ENCODE peak calls at places on chromosomes 4 and X, in eight cellular contexts. W, O, E, K, C, N, U and B are unnamed samples. For H3K4me1, the result is how much of the 10 kb centered on the place peaks cover.

GRCh38 chrX:6667048-6667768 is 132.3 kb upstream of the VCX3A start:
- DNase-seq in E (no peak), W (peak), N (no peak), C (no peak), U (no peak), O (no peak), K (no peak), B (no peak)

GRCh38 chrX:5842601-5843000 is 386.1 kb downstream of the NLGN4X start:
- DNase-seq in W (no peak), O (no peak), N (no peak), U (no peak), E (no peak), C (no peak), K (no peak), B (no peak)

GRCh38 chr4:41057456-41057855 is 156.9 kb downstream of the APBB2 start:
- DNase-seq in E (peak), W (no peak), N (no peak), K (peak), O (no peak), C (no peak), U (no peak), B (peak)

GRCh38 chrX:38214551-38214950 is 6.1 kb downstream of the SRPX start:
- DNase-seq in K (peak), E (peak), C (no peak), W (no peak), N (no peak), O (peak), U (no peak), B (no peak)

GRCh38 chrX:40284852-40285251 is 187.1 kb upstream of the BCOR start:
- DNase-seq in E (no peak), U (no peak), C (no peak), O (no peak), W (no peak), N (no peak), K (no peak), B (no peak)

GRCh38 chr4:38495481-38495880 is 168.5 kb upstream of the KLF3 start:
- DNase-seq in N (peak), O (no peak), K (no peak), U (peak), C (no peak), W (no peak), E (no peak), B (no peak)

GRCh38 chrX:148541461-148541983 is 41.1 kb downstream of the AFF2 start:
- DNase-seq in U (no peak), W (no peak), O (no peak), E (no peak), C (no peak), K (no peak), N (no peak), B (no peak)

GRCh38 chr4:169015237-169015636 is 5.2 kb upstream of the CBR4 start:
- DNase-seq in U (peak), E (peak), N (peak), W (no peak), C (no peak), K (no peak), O (no peak), B (no peak)

GRCh38 chrX:107629533-107629909 is 1.2 kb downstream of the PRPS1 start:
- DNase-seq in U (no peak), N (peak), O (peak), C (peak), W (no peak), K (peak), E (peak), B (peak)

GRCh38 chr4:181157647-181158046 is 1085.6 kb upstream of the TENM3 start:
- DNase-seq in E (no peak), C (peak), K (no peak), O (no peak), N (no peak), U (no peak), W (no peak), B (no peak)

GRCh38 chr4:18882468-18882867 is 860.9 kb upstream of the LCORL start:
- DNase-seq in E (peak), C (no peak), O (peak), K (peak), U (no peak), W (peak), N (peak), B (peak)

GRCh38 chr4:13088726-13089658 is 395.1 kb downstream of the RAB28 start:
- DNase-seq in N (no peak), E (peak), K (no peak), W (no peak), U (no peak), C (no peak), O (no peak), B (peak)

GRCh38 chr4:80092847-80093246 is 19.8 kb upstream of the ANTXR2 start:
- DNase-seq in O (no peak), W (no peak), E (no peak), U (no peak), C (no peak), K (no peak), N (no peak), B (no peak)

GRCh38 chr4:27084685-27085356 is 224.2 kb downstream of the STIM2 start:
- DNase-seq in W (no peak), N (peak), E (peak), C (peak), U (peak), K (peak), O (peak), B (peak)

GRCh38 chrX:13120017-13120416 is 75.6 kb upstream of the FAM9C start:
- DNase-seq in N (no peak), O (peak), W (no peak), K (peak), C (no peak), U (no peak), E (peak), B (peak)

GRCh38 chr4:100935090-100935489 is 412.2 kb downstream of the PPP3CA start:
- DNase-seq in K (peak), E (peak), O (peak), C (peak), U (no peak), N (peak), W (no peak), B (peak)

GRCh38 chr4:109131559-109131958 is 170.9 kb downstream of the COL25A1 start:
- DNase-seq in N (peak), W (no peak), C (no peak), E (no peak), O (no peak), U (no peak), K (no peak), B (no peak)

GRCh38 chr4:158964114-158964727 is 138.7 kb upstream of the RAPGEF2 start:
- DNase-seq in E (no peak), C (no peak), O (no peak), U (no peak), W (no peak), N (no peak), K (no peak), B (no peak)

GRCh38 chr4:54318904-54319303 is 89.8 kb downstream of the PDGFRA start:
- DNase-seq in O (peak), N (peak), W (peak), U (peak), E (peak), C (peak), K (peak), B (peak)

GRCh38 chrX:24877854-24878650 is 137.7 kb downstream of the ARX start:
- DNase-seq in C (peak), U (no peak), K (peak), O (no peak), W (no peak), E (no peak), N (no peak), B (peak)

GRCh38 chrX:150084474-150085229 is 146.4 kb upstream of the EOLA2 start:
- DNase-seq in K (peak), W (no peak), U (no peak), C (no peak), O (peak), N (no peak), E (peak), B (peak)

GRCh38 chr4:22434895-22435294 is 81.0 kb downstream of the ADGRA3 start:
- DNase-seq in K (peak), N (peak), W (peak), E (peak), O (peak), U (peak), C (peak), B (peak)

GRCh38 chr4:152528060-152528459 is 7.8 kb downstream of the FBXW7 start:
- DNase-seq in W (no peak), C (no peak), O (no peak), E (no peak), K (no peak), U (no peak), N (no peak), B (no peak)

GRCh38 chr4:152530600-152530999 is 5.3 kb downstream of the FBXW7 start:
- DNase-seq in W (no peak), K (no peak), N (no peak), E (no peak), U (no peak), O (no peak), C (peak), B (no peak)

GRCh38 chr4:152531479-152531878 is 4.4 kb downstream of the FBXW7 start:
- DNase-seq in E (no peak), K (no peak), U (no peak), C (no peak), O (no peak), W (no peak), N (no peak), B (no peak)

GRCh38 chr4:152525878-152526277 is 10.0 kb downstream of the FBXW7 start:
- DNase-seq in K (no peak), O (no peak), E (no peak), N (no peak), W (no peak), C (no peak), U (no peak), B (peak)

GRCh38 chr4:152529880-152530279 is 6.0 kb downstream of the FBXW7 start:
- DNase-seq in N (no peak), C (no peak), W (no peak), E (no peak), K (no peak), O (no peak), U (no peak), B (no peak)
- H3K4me1 ChIP-seq in N (under half), C (under half), W (under half), E (under half), K (under half), O (under half), U (under half), B (under half)

DNA sequence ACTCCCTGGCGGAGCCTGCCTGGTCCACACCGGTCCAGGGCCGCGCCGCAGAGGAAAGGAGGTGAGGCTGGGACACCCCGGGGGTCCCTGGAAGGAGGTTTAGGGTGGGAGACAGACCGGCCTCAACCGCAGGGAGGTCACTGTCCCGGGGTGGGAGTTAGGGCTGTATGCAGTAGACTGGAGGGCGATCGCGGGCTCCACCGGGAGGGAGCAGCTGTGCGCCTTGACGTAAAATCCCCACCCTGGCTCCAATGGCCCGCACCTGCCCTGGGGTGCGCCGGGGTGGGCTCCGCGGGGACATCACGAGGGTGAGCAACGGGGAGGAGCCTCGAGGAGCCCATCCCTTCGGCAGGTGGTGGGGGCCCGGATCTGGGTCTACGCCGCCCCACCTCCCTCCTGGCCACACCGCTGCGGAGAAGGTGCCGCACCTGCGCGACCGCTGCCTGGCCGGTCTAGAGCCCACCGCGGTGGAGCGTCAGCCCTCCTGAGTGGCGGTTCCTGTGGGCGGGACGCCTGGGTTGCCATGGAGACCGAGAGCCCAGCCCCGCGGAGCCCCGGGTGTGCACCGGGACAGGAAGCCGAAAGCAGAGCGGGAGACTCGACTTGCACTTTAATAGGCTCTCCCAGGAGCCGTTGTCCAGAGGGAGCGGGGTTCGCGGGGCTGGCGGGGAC is 105.1 kb downstream of the ADRA2C start:
- DNase-seq in K (no peak), C (peak), E (peak), O (no peak), N (peak), U (peak), W (no peak), B (no peak)
- H3K9ac ChIP-seq in K (no peak), C (no peak), E (no peak), O (no peak), N (no peak), U (no peak), W (no peak), B (no peak)

DNA sequence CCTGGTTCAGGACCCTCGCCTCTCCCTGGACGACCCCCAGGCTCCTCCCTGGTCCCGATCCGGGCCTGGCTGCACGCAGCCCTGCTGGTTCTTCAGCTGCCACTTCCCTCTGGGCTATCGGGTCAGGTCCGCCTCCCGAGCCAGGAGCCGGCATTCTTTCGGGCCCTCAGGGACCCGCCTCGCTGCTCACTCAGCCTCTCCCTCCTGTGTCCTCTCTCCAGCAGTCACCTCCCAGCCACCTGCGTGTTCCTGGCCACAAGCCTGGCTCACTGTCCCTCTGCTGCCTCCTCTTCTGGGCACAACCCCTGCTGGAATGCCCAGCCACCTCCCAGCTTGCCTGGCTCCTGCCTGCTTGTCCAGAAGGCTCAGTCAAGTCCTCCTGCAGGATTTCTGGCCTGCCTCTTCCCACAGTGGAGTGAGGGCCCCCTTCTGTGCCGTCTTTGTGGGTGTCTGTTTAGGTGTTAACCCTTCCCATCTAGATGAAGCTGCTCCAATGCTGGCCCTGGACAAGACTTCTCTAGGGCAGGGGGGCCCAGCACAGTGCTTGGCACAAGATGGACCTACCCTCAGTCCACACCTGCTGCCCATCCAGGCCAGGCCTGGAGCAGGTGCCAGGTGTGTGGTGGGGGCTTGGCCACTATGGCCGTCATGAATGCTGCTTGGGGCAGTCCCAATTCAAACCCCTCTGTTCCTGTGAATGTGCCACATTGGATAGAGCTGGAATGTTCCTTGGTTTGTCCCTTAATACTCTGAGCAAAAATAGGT is 2.2 kb downstream of the WFS1 start:
- DNase-seq in N (no peak), C (no peak), O (no peak), E (no peak), K (no peak), W (no peak), U (no peak), B (no peak)
- H3K4me1 ChIP-seq in N (under half), C (under half), O (under half), E (under half), K (under half), W (under half), U (under half), B (under half)

GRCh38 chr4:8247047-8247930 is 22.3 kb upstream of the HTRA3 start:
- DNase-seq in E (peak), N (no peak), O (no peak), W (no peak), K (no peak), C (no peak), U (no peak), B (peak)
- H3K9ac ChIP-seq in E (no peak), N (no peak), O (no peak), W (no peak), K (no peak), C (no peak), U (no peak), B (no peak)

DNA sequence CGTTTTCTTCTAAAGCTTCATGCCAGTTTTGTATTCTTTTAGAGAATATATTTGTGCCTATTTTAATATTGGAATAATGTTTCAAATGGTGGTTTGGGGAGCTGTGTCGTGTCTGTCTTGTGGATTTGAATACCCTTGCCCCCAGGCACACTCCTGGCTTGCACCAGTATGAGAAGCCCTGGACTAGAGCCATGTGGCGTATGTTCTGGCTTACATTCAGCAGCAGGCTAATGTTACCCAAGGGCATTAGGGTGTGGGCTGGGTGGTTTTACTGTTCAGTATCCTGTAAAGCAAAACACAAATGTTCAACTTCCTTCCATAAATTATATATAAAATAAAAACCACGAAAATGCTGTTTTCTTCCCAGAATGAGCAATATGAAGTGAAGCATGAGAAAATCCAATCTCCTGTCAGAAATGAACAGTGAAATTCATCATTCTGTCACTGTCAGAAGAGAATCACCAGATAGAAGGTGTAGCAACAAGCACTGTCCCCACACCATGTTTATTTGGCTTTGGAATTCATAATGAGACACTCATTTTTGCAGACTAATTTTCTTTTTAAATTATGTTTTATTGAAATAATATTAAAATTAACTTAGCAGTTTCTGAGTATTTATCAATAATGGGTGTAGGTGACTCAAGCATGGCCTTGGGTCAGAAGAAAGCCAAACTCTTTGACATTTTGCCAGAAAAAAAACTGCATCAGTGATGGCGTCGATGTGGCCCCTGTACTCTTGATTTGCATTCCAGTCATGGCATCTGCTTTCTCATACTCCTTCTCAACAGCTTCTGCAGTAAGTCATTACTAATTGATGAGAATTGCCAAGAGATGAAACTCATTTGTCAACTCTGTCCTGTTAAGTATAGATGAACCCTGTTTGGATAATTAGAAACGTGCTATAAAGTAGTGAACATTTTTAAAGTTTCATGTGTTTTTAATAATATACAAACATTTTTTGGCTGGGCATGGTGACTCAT is 43.8 kb downstream of the WWC2 start:
- DNase-seq in K (peak), O (peak), W (peak), E (peak), U (no peak), C (no peak), N (peak), B (peak)
- H3K4me1 ChIP-seq in K (under half), O (under half), W (under half), E (half or more), U (under half), C (under half), N (under half), B (under half)

GRCh38 chr4:3648195-3648594 is 116.0 kb upstream of the LRPAP1 start:
- DNase-seq in N (no peak), U (no peak), E (no peak), O (no peak), K (no peak), W (no peak), C (no peak), B (no peak)

GRCh38 chr4:3643518-3644433 is 111.6 kb upstream of the LRPAP1 start:
- DNase-seq in U (no peak), W (no peak), C (no peak), N (no peak), K (no peak), O (no peak), E (no peak), B (no peak)

GRCh38 chr4:3644849-3645627 is 112.8 kb upstream of the LRPAP1 start:
- DNase-seq in U (no peak), O (no peak), W (no peak), E (peak), N (no peak), K (no peak), C (no peak), B (peak)

GRCh38 chr4:3646280-3646679 is 114.1 kb upstream of the LRPAP1 start:
- DNase-seq in N (no peak), K (no peak), W (no peak), O (no peak), C (no peak), E (no peak), U (no peak), B (no peak)

GRCh38 chr4:3645711-3646221 is 113.5 kb upstream of the LRPAP1 start:
- DNase-seq in U (no peak), O (no peak), K (no peak), N (no peak), W (no peak), E (no peak), C (no peak), B (no peak)
- H3K9ac ChIP-seq in U (no peak), O (no peak), K (no peak), N (no peak), W (no peak), E (peak), C (no peak), B (no peak)

GRCh38 chr4:185835336-185835735 is 23.3 kb upstream of the SORBS2 start:
- DNase-seq in K (no peak), U (no peak), C (no peak), N (no peak), W (no peak), E (no peak), O (no peak), B (no peak)
- H3K4me1 ChIP-seq in K (under half), U (under half), C (under half), N (under half), W (under half), E (under half), O (under half), B (under half)